ENCODE peak calls at places on chromosomes 12 and 14, in seven cellular contexts. O is choroid plexus epithelial cell, H is HFF-Myc, A is lower leg skin, J is AG10803, F is retinal pigment epithelial cell, G is MCF 10A. T is an unnamed sample.

GRCh38 chr12:62123721-62124203 is 136.4 kb upstream of the USP15 start:
- DNase-seq in O (peak), H (peak), A (no peak), J (peak), F (no peak), G (peak), T (peak)

GRCh38 chr12:4435537-4435936 is 10.1 kb downstream of the FGF6 start:
- DNase-seq in O (no peak), H (no peak), A (peak), J (no peak), F (no peak), G (no peak), T (no peak)

GRCh38 chr12:67274186-67274585 is 5.0 kb downstream of the CAND1 start:
- DNase-seq in O (no peak), H (no peak), A (no peak), J (no peak), F (no peak), G (no peak), T (no peak)

GRCh38 chr14:37436519-37436918 is 158.5 kb downstream of the FOXA1 start:
- DNase-seq in O (no peak), H (no peak), A (no peak), J (no peak), F (no peak), G (no peak), T (no peak)

GRCh38 chr12:131943876-131944275 is 5.9 kb upstream of the EP400 start:
- DNase-seq in O (no peak), H (no peak), A (peak), J (no peak), F (no peak), G (no peak), T (no peak)

GRCh38 chr12:58907326-58907855 is 12.9 kb downstream of the LRIG3 start:
- DNase-seq in O (no peak), H (no peak), A (no peak), J (peak), F (no peak), G (no peak), T (peak)

GRCh38 chr14:49959822-49960408 is 67.0 kb downstream of the ARF6 start:
- DNase-seq in O (no peak), H (no peak), A (peak), J (no peak), F (no peak), G (no peak), T (no peak)

GRCh38 chr12:55957106-55957859 is 8.6 kb downstream of the PMEL start:
- DNase-seq in O (no peak), H (no peak), A (no peak), J (no peak), F (no peak), G (peak), T (no peak)

GRCh38 chr12:103924761-103925641 is 5.2 kb upstream of the HSP90B1 start:
- DNase-seq in O (peak), H (peak), A (no peak), J (peak), F (no peak), G (peak), T (peak)

GRCh38 chr12:20946732-20947131 is 136.2 kb downstream of the SLCO1B3 start:
- DNase-seq in O (peak), H (no peak), A (no peak), J (no peak), F (no peak), G (peak), T (peak)

GRCh38 chr12:20950248-20950647 is 139.7 kb downstream of the SLCO1B3 start:
- DNase-seq in O (peak), H (no peak), A (no peak), J (no peak), F (no peak), G (peak), T (peak)
- TF ChIP-seq CTCF in O (peak), H (no peak), A (no peak), J (peak), F (peak), G (peak), T (peak)

GRCh38 chr12:25996677-25997076 is 38.2 kb downstream of the RASSF8 start:
- DNase-seq in O (no peak), H (no peak), A (no peak), J (no peak), F (no peak), G (no peak), T (no peak)

GRCh38 chr12:25997401-25997973 is 39.0 kb downstream of the RASSF8 start:
- DNase-seq in O (peak), H (peak), A (no peak), J (peak), F (peak), G (peak), T (peak)

GRCh38 chr12:26000883-26001282 is 42.4 kb downstream of the RASSF8 start:
- DNase-seq in O (no peak), H (no peak), A (no peak), J (no peak), F (no peak), G (no peak), T (no peak)

GRCh38 chr12:26003065-26003464 is 44.6 kb downstream of the RASSF8 start:
- DNase-seq in O (no peak), H (no peak), A (no peak), J (no peak), F (no peak), G (no peak), T (no peak)

DNA sequence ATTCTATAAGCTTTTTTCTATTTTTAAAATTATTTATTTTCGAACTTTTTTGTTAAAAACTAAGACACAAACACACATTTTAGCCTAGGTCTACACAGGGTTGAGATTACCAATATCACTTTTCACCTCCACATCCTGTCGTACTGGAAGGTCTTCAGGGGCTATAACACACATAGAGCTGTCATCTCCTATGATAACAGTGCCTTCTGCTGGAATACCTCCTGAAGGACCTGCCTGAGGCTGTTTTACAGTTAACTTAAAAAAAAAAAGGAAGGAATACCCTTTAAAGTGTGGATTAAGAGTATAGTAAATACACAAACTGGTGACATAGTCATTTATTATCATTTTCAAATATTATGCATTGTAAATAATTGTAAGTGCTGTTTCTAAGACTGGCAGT is 43.0 kb downstream of the RASSF8 start:
- DNase-seq in O (no peak), H (no peak), A (no peak), J (no peak), F (no peak), G (no peak), T (no peak)
- TF ChIP-seq CTCF in O (peak), H (no peak), A (no peak), J (no peak), F (no peak), G (no peak), T (peak)

DNA sequence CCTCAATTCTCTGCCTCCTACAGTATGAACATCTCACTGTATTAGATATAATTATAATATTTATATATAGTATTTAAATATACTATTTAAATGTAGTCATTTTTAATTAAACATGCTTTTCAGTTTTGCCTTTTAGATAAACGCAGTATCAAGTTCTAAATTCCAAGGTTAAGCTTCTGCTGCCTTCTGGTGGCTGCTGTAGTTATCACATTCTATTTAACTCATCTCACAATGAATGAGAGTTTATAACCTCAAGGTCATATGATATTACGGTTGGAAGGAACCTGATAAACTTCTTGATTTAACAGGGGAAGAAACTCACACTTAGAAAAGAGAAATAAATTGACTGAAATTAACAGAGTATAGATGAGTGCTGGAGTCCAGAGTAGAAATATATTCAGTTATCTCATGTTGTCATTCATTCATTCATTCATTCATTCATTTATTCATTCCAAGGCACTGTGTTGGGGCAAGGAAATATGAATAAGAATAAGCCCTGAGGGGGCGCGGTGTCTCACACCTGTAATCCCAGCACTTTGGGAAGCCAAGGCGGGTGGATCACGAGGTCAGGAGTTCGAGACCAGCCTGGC is 31.9 kb downstream of the GUCY2C start:
- DNase-seq in O (peak), H (no peak), A (no peak), J (peak), F (peak), G (peak), T (peak)
- TF ChIP-seq CTCF in O (peak), H (peak), A (no peak), J (peak), F (peak), G (peak), T (peak)

DNA sequence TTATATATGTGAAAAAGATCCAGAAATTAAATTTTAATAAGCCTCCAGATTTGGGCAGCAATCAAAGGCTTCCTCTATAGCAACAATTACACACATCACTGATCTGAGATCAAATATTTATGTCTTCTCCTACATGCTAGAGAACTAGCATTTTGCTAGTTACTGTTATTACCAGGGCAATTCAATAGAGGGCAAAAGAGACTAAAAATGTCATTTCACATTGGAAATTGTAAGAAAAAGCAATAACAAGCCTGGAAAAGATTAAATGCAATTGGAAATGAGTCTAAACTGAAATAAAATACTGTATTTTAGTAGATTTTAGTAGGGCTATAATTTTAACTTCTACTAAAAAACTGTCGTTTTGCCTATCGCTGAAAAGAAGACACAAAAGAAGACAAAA is 32.6 kb upstream of the ANO6 start:
- DNase-seq in O (peak), H (no peak), A (no peak), J (peak), F (no peak), G (no peak), T (peak)
- TF ChIP-seq CTCF in O (peak), H (peak), A (no peak), J (peak), F (peak), G (peak), T (peak)

T was measured in astrocyte of the spinal cord.